ENCODE peak calls at places on chromosomes 7 and 10, in seven cellular contexts. One of them, this sample, is unnamed. For H3K36me3, the result is how much of the 10 kb centered on the place peaks cover.

GRCh38 chr7:106864298-106865081 is 592 bp upstream of the PIK3CG start:
- DNase-seq in brain microvascular endothelial cell: no peak
- DNase-seq in WERI-Rb-1: no peak
- DNase-seq in BJ: no peak
- DNase-seq in kidney: no peak
- DNase-seq in hepatocyte: no peak
- DNase-seq in ascending aorta: no peak
- DNase-seq in this sample: no peak

GRCh38 chr7:14841850-14842249 is 60.7 kb downstream of the DGKB start:
- DNase-seq in hepatocyte: no peak
- DNase-seq in WERI-Rb-1: no peak
- DNase-seq in BJ: no peak
- DNase-seq in kidney: no peak
- DNase-seq in brain microvascular endothelial cell: no peak
- DNase-seq in ascending aorta: no peak
- DNase-seq in this sample: no peak

GRCh38 chr7:117110480-117111315 is 157.4 kb downstream of the ST7 start:
- DNase-seq in kidney: no peak
- DNase-seq in ascending aorta: no peak
- DNase-seq in WERI-Rb-1: no peak
- DNase-seq in brain microvascular endothelial cell: no peak
- DNase-seq in BJ: no peak
- DNase-seq in hepatocyte: peak
- DNase-seq in this sample: no peak

GRCh38 chr10:122127943-122128342 is 139.0 kb downstream of the TACC2 start:
- DNase-seq in BJ: no peak
- DNase-seq in kidney: peak
- DNase-seq in WERI-Rb-1: peak
- DNase-seq in brain microvascular endothelial cell: peak
- DNase-seq in hepatocyte: peak
- DNase-seq in ascending aorta: no peak
- DNase-seq in this sample: peak

GRCh38 chr7:37675739-37676138 is 7.8 kb upstream of the GPR141 start:
- DNase-seq in hepatocyte: no peak
- DNase-seq in ascending aorta: no peak
- DNase-seq in BJ: no peak
- DNase-seq in kidney: no peak
- DNase-seq in WERI-Rb-1: no peak
- DNase-seq in brain microvascular endothelial cell: no peak
- DNase-seq in this sample: no peak

GRCh38 chr7:7099584-7100014 is 82.7 kb upstream of the C1GALT1 start:
- DNase-seq in WERI-Rb-1: no peak
- DNase-seq in BJ: peak
- DNase-seq in brain microvascular endothelial cell: peak
- DNase-seq in ascending aorta: peak
- DNase-seq in hepatocyte: peak
- DNase-seq in kidney: peak
- DNase-seq in this sample: peak

GRCh38 chr7:35695987-35696386 is 1.1 kb upstream of the HERPUD2 start:
- DNase-seq in BJ: no peak
- DNase-seq in kidney: no peak
- DNase-seq in brain microvascular endothelial cell: no peak
- DNase-seq in WERI-Rb-1: no peak
- DNase-seq in ascending aorta: no peak
- DNase-seq in hepatocyte: no peak
- DNase-seq in this sample: no peak

GRCh38 chr7:78649976-78650375 is 803.5 kb downstream of the MAGI2 start:
- DNase-seq in WERI-Rb-1: no peak
- DNase-seq in ascending aorta: no peak
- DNase-seq in BJ: no peak
- DNase-seq in hepatocyte: no peak
- DNase-seq in brain microvascular endothelial cell: no peak
- DNase-seq in kidney: no peak
- DNase-seq in this sample: no peak

GRCh38 chr7:124152859-124153692 is 120.2 kb upstream of the TMEM229A start:
- DNase-seq in WERI-Rb-1: peak
- DNase-seq in kidney: no peak
- DNase-seq in BJ: no peak
- DNase-seq in brain microvascular endothelial cell: peak
- DNase-seq in ascending aorta: no peak
- DNase-seq in hepatocyte: peak
- DNase-seq in this sample: peak

GRCh38 chr10:17644485-17644964 is 574 bp downstream of the STAM start:
- DNase-seq in hepatocyte: peak
- DNase-seq in kidney: no peak
- DNase-seq in ascending aorta: no peak
- DNase-seq in brain microvascular endothelial cell: peak
- DNase-seq in BJ: no peak
- DNase-seq in WERI-Rb-1: peak
- DNase-seq in this sample: no peak

GRCh38 chr10:132339276-132339675 is 7.3 kb downstream of the LRRC27 start:
- DNase-seq in BJ: no peak
- DNase-seq in kidney: no peak
- DNase-seq in hepatocyte: no peak
- DNase-seq in ascending aorta: no peak
- DNase-seq in WERI-Rb-1: no peak
- DNase-seq in brain microvascular endothelial cell: no peak
- DNase-seq in this sample: no peak

GRCh38 chr10:132341017-132341416 is 9.0 kb downstream of the LRRC27 start:
- DNase-seq in BJ: no peak
- DNase-seq in WERI-Rb-1: no peak
- DNase-seq in brain microvascular endothelial cell: no peak
- DNase-seq in ascending aorta: no peak
- DNase-seq in kidney: no peak
- DNase-seq in hepatocyte: no peak
- DNase-seq in this sample: no peak

GRCh38 chr10:132342553-132342952 is 10.6 kb downstream of the LRRC27 start:
- DNase-seq in hepatocyte: no peak
- DNase-seq in ascending aorta: no peak
- DNase-seq in BJ: no peak
- DNase-seq in WERI-Rb-1: no peak
- DNase-seq in brain microvascular endothelial cell: no peak
- DNase-seq in kidney: no peak
- DNase-seq in this sample: no peak

GRCh38 chr10:132344386-132344785 is 12.4 kb downstream of the LRRC27 start:
- DNase-seq in WERI-Rb-1: no peak
- DNase-seq in hepatocyte: no peak
- DNase-seq in brain microvascular endothelial cell: no peak
- DNase-seq in ascending aorta: no peak
- DNase-seq in kidney: no peak
- DNase-seq in BJ: no peak
- DNase-seq in this sample: no peak

GRCh38 chr10:132341781-132342180 is 9.8 kb downstream of the LRRC27 start:
- DNase-seq in BJ: no peak
- DNase-seq in hepatocyte: no peak
- DNase-seq in brain microvascular endothelial cell: no peak
- DNase-seq in WERI-Rb-1: no peak
- DNase-seq in kidney: no peak
- DNase-seq in ascending aorta: no peak
- DNase-seq in this sample: no peak
- H3K36me3 ChIP-seq in BJ: under half
- H3K36me3 ChIP-seq in hepatocyte: under half
- H3K36me3 ChIP-seq in brain microvascular endothelial cell: under half
- H3K36me3 ChIP-seq in WERI-Rb-1: under half
- H3K36me3 ChIP-seq in kidney: under half
- H3K36me3 ChIP-seq in ascending aorta: under half
- H3K36me3 ChIP-seq in this sample: under half

GRCh38 chr10:95260909-95261552 is 29.8 kb downstream of the PDLIM1 start:
- DNase-seq in kidney: no peak
- DNase-seq in ascending aorta: no peak
- DNase-seq in brain microvascular endothelial cell: no peak
- DNase-seq in hepatocyte: no peak
- DNase-seq in BJ: no peak
- DNase-seq in WERI-Rb-1: no peak
- DNase-seq in this sample: no peak
- H3K4me3 ChIP-seq in kidney: no peak
- H3K4me3 ChIP-seq in ascending aorta: peak
- H3K4me3 ChIP-seq in brain microvascular endothelial cell: no peak
- H3K4me3 ChIP-seq in hepatocyte: no peak
- H3K4me3 ChIP-seq in BJ: no peak
- H3K4me3 ChIP-seq in WERI-Rb-1: no peak
- H3K4me3 ChIP-seq in this sample: no peak

GRCh38 chr10:99595236-99595635 is 25.0 kb downstream of the SLC25A28 start:
- DNase-seq in kidney: no peak
- DNase-seq in BJ: no peak
- DNase-seq in ascending aorta: no peak
- DNase-seq in WERI-Rb-1: no peak
- DNase-seq in hepatocyte: no peak
- DNase-seq in brain microvascular endothelial cell: no peak
- DNase-seq in this sample: no peak

GRCh38 chr10:99598781-99599481 is 21.3 kb downstream of the SLC25A28 start:
- DNase-seq in hepatocyte: no peak
- DNase-seq in WERI-Rb-1: no peak
- DNase-seq in ascending aorta: no peak
- DNase-seq in brain microvascular endothelial cell: no peak
- DNase-seq in kidney: no peak
- DNase-seq in BJ: no peak
- DNase-seq in this sample: no peak

GRCh38 chr10:99595770-99596465 is 24.3 kb downstream of the SLC25A28 start:
- DNase-seq in WERI-Rb-1: no peak
- DNase-seq in kidney: no peak
- DNase-seq in hepatocyte: peak
- DNase-seq in BJ: no peak
- DNase-seq in ascending aorta: no peak
- DNase-seq in brain microvascular endothelial cell: no peak
- DNase-seq in this sample: no peak

GRCh38 chr10:99593312-99593711 is 26.9 kb downstream of the SLC25A28 start:
- DNase-seq in ascending aorta: no peak
- DNase-seq in WERI-Rb-1: no peak
- DNase-seq in brain microvascular endothelial cell: no peak
- DNase-seq in hepatocyte: peak
- DNase-seq in BJ: no peak
- DNase-seq in kidney: no peak
- DNase-seq in this sample: peak

GRCh38 chr10:99598011-99598410 is 22.2 kb downstream of the SLC25A28 start:
- DNase-seq in WERI-Rb-1: no peak
- DNase-seq in ascending aorta: no peak
- DNase-seq in kidney: no peak
- DNase-seq in hepatocyte: no peak
- DNase-seq in brain microvascular endothelial cell: no peak
- DNase-seq in BJ: no peak
- DNase-seq in this sample: no peak
- H3K36me3 ChIP-seq in WERI-Rb-1: under half
- H3K36me3 ChIP-seq in ascending aorta: under half
- H3K36me3 ChIP-seq in kidney: under half
- H3K36me3 ChIP-seq in hepatocyte: under half
- H3K36me3 ChIP-seq in brain microvascular endothelial cell: under half
- H3K36me3 ChIP-seq in BJ: under half
- H3K36me3 ChIP-seq in this sample: under half

GRCh38 chr7:131190146-131190545 is 137.5 kb upstream of the MKLN1 start:
- DNase-seq in BJ: no peak
- DNase-seq in WERI-Rb-1: no peak
- DNase-seq in hepatocyte: peak
- DNase-seq in ascending aorta: no peak
- DNase-seq in brain microvascular endothelial cell: no peak
- DNase-seq in kidney: no peak
- DNase-seq in this sample: no peak
- H3K4me3 ChIP-seq in BJ: no peak
- H3K4me3 ChIP-seq in WERI-Rb-1: no peak
- H3K4me3 ChIP-seq in hepatocyte: no peak
- H3K4me3 ChIP-seq in ascending aorta: no peak
- H3K4me3 ChIP-seq in brain microvascular endothelial cell: no peak
- H3K4me3 ChIP-seq in kidney: no peak
- H3K4me3 ChIP-seq in this sample: no peak

DNA sequence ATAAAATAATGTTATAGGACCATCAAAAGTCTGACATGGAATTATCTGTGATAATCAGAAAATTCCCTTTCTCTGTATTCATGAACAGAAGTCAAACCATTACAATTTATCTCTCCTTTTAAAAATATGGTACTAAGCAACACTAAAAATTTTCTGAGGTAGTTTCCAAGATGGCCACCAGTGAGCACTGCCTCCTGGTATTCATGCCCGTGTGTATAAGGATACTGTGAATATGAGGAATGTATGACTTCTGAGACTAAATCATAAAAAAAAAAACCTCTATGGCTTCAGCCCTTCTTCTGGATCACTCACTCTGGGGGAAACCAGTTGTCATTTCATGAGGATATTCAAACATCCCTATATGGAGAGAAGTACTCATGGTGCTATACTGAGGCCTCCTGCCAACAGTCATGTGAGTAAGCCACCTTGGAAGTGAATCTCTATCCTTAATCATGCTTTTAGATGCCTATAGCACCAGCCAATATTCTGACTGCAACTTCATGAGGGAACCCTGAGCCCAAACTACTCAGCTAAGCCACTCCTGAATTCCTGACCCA is 41.1 kb downstream of the SIRT1 start:
- DNase-seq in hepatocyte: no peak
- DNase-seq in BJ: no peak
- DNase-seq in ascending aorta: no peak
- DNase-seq in WERI-Rb-1: no peak
- DNase-seq in brain microvascular endothelial cell: peak
- DNase-seq in kidney: no peak
- DNase-seq in this sample: peak
- H3K36me3 ChIP-seq in hepatocyte: under half
- H3K36me3 ChIP-seq in BJ: under half
- H3K36me3 ChIP-seq in ascending aorta: under half
- H3K36me3 ChIP-seq in WERI-Rb-1: under half
- H3K36me3 ChIP-seq in brain microvascular endothelial cell: under half
- H3K36me3 ChIP-seq in kidney: under half
- H3K36me3 ChIP-seq in this sample: half or more

DNA sequence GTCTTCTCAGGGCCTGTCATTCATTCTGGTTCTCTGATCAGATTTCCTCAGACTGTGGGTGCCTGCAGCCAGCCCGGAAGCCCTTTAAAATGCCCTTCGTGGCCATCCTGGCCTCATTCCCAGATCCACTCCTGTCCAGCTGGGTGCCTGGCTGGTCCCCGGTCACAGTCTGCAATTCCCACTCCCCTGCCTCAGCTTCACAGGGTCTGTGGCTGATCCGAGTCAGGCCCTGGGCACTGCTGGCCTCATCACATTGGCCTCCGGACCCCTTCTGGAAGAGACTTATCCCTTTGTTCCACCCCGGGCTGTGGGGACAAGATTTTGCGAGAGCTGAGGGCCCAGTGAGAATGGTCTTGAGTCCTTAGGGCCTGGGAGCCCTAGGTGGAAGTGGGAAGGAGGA is 12.1 kb downstream of the DOCK1 start:
- DNase-seq in brain microvascular endothelial cell: no peak
- DNase-seq in kidney: no peak
- DNase-seq in BJ: no peak
- DNase-seq in WERI-Rb-1: no peak
- DNase-seq in ascending aorta: no peak
- DNase-seq in hepatocyte: no peak
- DNase-seq in this sample: no peak
- H3K4me3 ChIP-seq in brain microvascular endothelial cell: no peak
- H3K4me3 ChIP-seq in kidney: no peak
- H3K4me3 ChIP-seq in BJ: no peak
- H3K4me3 ChIP-seq in WERI-Rb-1: no peak
- H3K4me3 ChIP-seq in ascending aorta: no peak
- H3K4me3 ChIP-seq in hepatocyte: no peak
- H3K4me3 ChIP-seq in this sample: no peak

DNA sequence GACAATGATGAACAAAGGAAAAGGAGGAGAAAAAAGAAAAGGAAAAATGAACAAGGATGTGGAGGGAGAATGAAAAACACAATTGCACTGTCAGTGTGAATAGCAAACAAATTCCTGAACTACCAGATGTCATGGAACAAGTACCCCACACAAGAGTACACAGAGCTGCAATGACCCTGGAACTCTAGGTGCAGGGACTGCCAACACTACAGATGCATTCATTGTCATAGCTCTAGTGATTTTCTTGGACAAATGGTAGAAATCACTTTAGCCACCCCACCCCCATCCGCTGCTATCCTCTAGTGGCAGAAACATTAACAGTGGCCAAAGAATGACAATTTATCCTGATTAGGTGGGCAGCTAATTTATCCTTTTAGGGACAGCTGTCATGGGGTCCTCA is 3.1 kb downstream of the RNF133 start:
- DNase-seq in brain microvascular endothelial cell: no peak
- DNase-seq in hepatocyte: no peak
- DNase-seq in ascending aorta: no peak
- DNase-seq in kidney: no peak
- DNase-seq in WERI-Rb-1: no peak
- DNase-seq in BJ: no peak
- DNase-seq in this sample: no peak
- H3K36me3 ChIP-seq in brain microvascular endothelial cell: under half
- H3K36me3 ChIP-seq in hepatocyte: under half
- H3K36me3 ChIP-seq in ascending aorta: under half
- H3K36me3 ChIP-seq in kidney: under half
- H3K36me3 ChIP-seq in WERI-Rb-1: under half
- H3K36me3 ChIP-seq in BJ: under half
- H3K36me3 ChIP-seq in this sample: under half